ENCODE peak calls at places on chromosomes 11 and 22, in four cellular contexts. One of them, this sample, is unnamed.

GRCh38 chr11:9753031-9753430 is 89.2 kb downstream of the SWAP70 start:
- DNase-seq in A549: no peak
- DNase-seq in brain microvascular endothelial cell: peak
- DNase-seq in thoracic aorta: no peak
- DNase-seq in this sample: no peak

GRCh38 chr22:40685406-40685805 is 6.1 kb downstream of the MCHR1 start:
- DNase-seq in thoracic aorta: no peak
- DNase-seq in brain microvascular endothelial cell: no peak
- DNase-seq in A549: no peak
- DNase-seq in this sample: no peak

GRCh38 chr11:87443707-87444106 is 406.0 kb downstream of the TMEM135 start:
- DNase-seq in A549: no peak
- DNase-seq in thoracic aorta: no peak
- DNase-seq in brain microvascular endothelial cell: no peak
- DNase-seq in this sample: no peak

GRCh38 chr22:44289429-44290171 is 23.2 kb downstream of the SHISAL1 start:
- DNase-seq in thoracic aorta: no peak
- DNase-seq in brain microvascular endothelial cell: no peak
- DNase-seq in A549: no peak
- DNase-seq in this sample: no peak

GRCh38 chr11:9759519-9760179 is 95.8 kb downstream of the SWAP70 start:
- DNase-seq in thoracic aorta: peak
- DNase-seq in brain microvascular endothelial cell: peak
- DNase-seq in A549: peak
- DNase-seq in this sample: peak

GRCh38 chr11:46693597-46694012 is 6.8 kb downstream of the ARHGAP1 start:
- DNase-seq in brain microvascular endothelial cell: no peak
- DNase-seq in A549: no peak
- DNase-seq in thoracic aorta: no peak
- DNase-seq in this sample: no peak

GRCh38 chr11:104907521-104908185 is 9.4 kb upstream of the CASP12 start:
- DNase-seq in thoracic aorta: no peak
- DNase-seq in A549: no peak
- DNase-seq in brain microvascular endothelial cell: no peak
- DNase-seq in this sample: no peak

GRCh38 chr22:23117890-23118646 is 23.7 kb downstream of the RSPH14 start:
- DNase-seq in brain microvascular endothelial cell: no peak
- DNase-seq in A549: no peak
- DNase-seq in thoracic aorta: no peak
- DNase-seq in this sample: no peak

GRCh38 chr11:103358251-103358650 is 249.0 kb downstream of the DYNC2H1 start:
- DNase-seq in thoracic aorta: no peak
- DNase-seq in A549: no peak
- DNase-seq in brain microvascular endothelial cell: peak
- DNase-seq in this sample: no peak

GRCh38 chr11:121669422-121669821 is 216.7 kb upstream of the SORL1-AS1 start:
- DNase-seq in brain microvascular endothelial cell: no peak
- DNase-seq in A549: no peak
- DNase-seq in thoracic aorta: no peak
- DNase-seq in this sample: no peak

GRCh38 chr11:80146231-80146630 is 705.4 kb upstream of the TENM4 start:
- DNase-seq in brain microvascular endothelial cell: no peak
- DNase-seq in thoracic aorta: no peak
- DNase-seq in A549: no peak
- DNase-seq in this sample: no peak

GRCh38 chr11:61072316-61073109 is 29.8 kb upstream of the CD5 start:
- DNase-seq in thoracic aorta: no peak
- DNase-seq in brain microvascular endothelial cell: no peak
- DNase-seq in A549: no peak
- DNase-seq in this sample: no peak

GRCh38 chr11:117072517-117073218 is 25.6 kb downstream of the SIK3 start:
- DNase-seq in thoracic aorta: no peak
- DNase-seq in brain microvascular endothelial cell: peak
- DNase-seq in A549: peak
- DNase-seq in this sample: peak

GRCh38 chr22:25696763-25697710 is 45.0 kb upstream of the MYO18B start:
- DNase-seq in A549: no peak
- DNase-seq in brain microvascular endothelial cell: no peak
- DNase-seq in thoracic aorta: no peak
- DNase-seq in this sample: peak

GRCh38 chr11:91100432-91100831 is 877.6 kb upstream of the CHORDC1 start:
- DNase-seq in thoracic aorta: no peak
- DNase-seq in brain microvascular endothelial cell: no peak
- DNase-seq in A549: no peak
- DNase-seq in this sample: no peak

GRCh38 chr11:17508306-17508705 is 31.7 kb upstream of the ABCC8 start:
- DNase-seq in brain microvascular endothelial cell: no peak
- DNase-seq in A549: no peak
- DNase-seq in thoracic aorta: no peak
- DNase-seq in this sample: no peak

GRCh38 chr22:43126506-43127165 is 16.1 kb downstream of the BIK start:
- DNase-seq in A549: peak
- DNase-seq in thoracic aorta: no peak
- DNase-seq in brain microvascular endothelial cell: peak
- DNase-seq in this sample: peak

GRCh38 chr11:116600930-116601329 is 171.9 kb downstream of the BUD13 start:
- DNase-seq in thoracic aorta: no peak
- DNase-seq in brain microvascular endothelial cell: no peak
- DNase-seq in A549: no peak
- DNase-seq in this sample: no peak

GRCh38 chr11:61516675-61517516 is 8.3 kb downstream of the LRRC10B start:
- DNase-seq in thoracic aorta: no peak
- DNase-seq in A549: peak
- DNase-seq in brain microvascular endothelial cell: peak
- DNase-seq in this sample: no peak

GRCh38 chr22:24059121-24059520 is 48.0 kb downstream of the CABIN1 start:
- DNase-seq in brain microvascular endothelial cell: peak
- DNase-seq in A549: no peak
- DNase-seq in thoracic aorta: peak
- DNase-seq in this sample: peak

GRCh38 chr11:18100926-18101656 is 4.8 kb downstream of the SAAL1 start:
- DNase-seq in A549: no peak
- DNase-seq in brain microvascular endothelial cell: no peak
- DNase-seq in thoracic aorta: no peak
- DNase-seq in this sample: no peak

GRCh38 chr11:83511646-83512045 is 225.5 kb upstream of the CCDC90B start:
- DNase-seq in brain microvascular endothelial cell: no peak
- DNase-seq in A549: no peak
- DNase-seq in thoracic aorta: no peak
- DNase-seq in this sample: no peak

GRCh38 chr11:42175203-42175602 is 715.8 kb upstream of the LRRC4C start:
- DNase-seq in brain microvascular endothelial cell: peak
- DNase-seq in thoracic aorta: no peak
- DNase-seq in A549: no peak
- DNase-seq in this sample: peak

GRCh38 chr11:17699157-17700114 is 19.9 kb upstream of the MYOD1 start:
- DNase-seq in brain microvascular endothelial cell: peak
- DNase-seq in A549: no peak
- DNase-seq in thoracic aorta: no peak
- DNase-seq in this sample: no peak

GRCh38 chr11:19905280-19905853 is 192.7 kb downstream of the NAV2 start:
- DNase-seq in brain microvascular endothelial cell: no peak
- DNase-seq in thoracic aorta: no peak
- DNase-seq in A549: peak
- DNase-seq in this sample: no peak

GRCh38 chr11:32154275-32154674 is 63.4 kb downstream of the RCN1 start:
- DNase-seq in thoracic aorta: no peak
- DNase-seq in A549: no peak
- DNase-seq in brain microvascular endothelial cell: peak
- DNase-seq in this sample: peak

GRCh38 chr11:73189723-73190556 is 28.1 kb upstream of the P2RY2 start:
- DNase-seq in brain microvascular endothelial cell: no peak
- DNase-seq in A549: no peak
- DNase-seq in thoracic aorta: no peak
- DNase-seq in this sample: no peak

GRCh38 chr11:73818838-73819237 is 31.2 kb downstream of the MRPL48 start:
- DNase-seq in thoracic aorta: no peak
- DNase-seq in brain microvascular endothelial cell: no peak
- DNase-seq in A549: no peak
- DNase-seq in this sample: peak

GRCh38 chr11:64817476-64817875 is 7.1 kb upstream of the MEN1 start:
- DNase-seq in thoracic aorta: no peak
- DNase-seq in A549: no peak
- DNase-seq in brain microvascular endothelial cell: no peak
- DNase-seq in this sample: no peak

GRCh38 chr11:23897453-23898289 is 599.2 kb upstream of the LUZP2 start:
- DNase-seq in thoracic aorta: no peak
- DNase-seq in A549: no peak
- DNase-seq in brain microvascular endothelial cell: peak
- DNase-seq in this sample: peak

GRCh38 chr11:45110562-45110961 is 35.9 kb upstream of the PRDM11 start:
- DNase-seq in A549: peak
- DNase-seq in thoracic aorta: no peak
- DNase-seq in brain microvascular endothelial cell: peak
- DNase-seq in this sample: peak

GRCh38 chr11:2211113-2211971 is 39.7 kb upstream of the TH start:
- DNase-seq in brain microvascular endothelial cell: no peak
- DNase-seq in A549: no peak
- DNase-seq in thoracic aorta: no peak
- DNase-seq in this sample: no peak

GRCh38 chr11:118914178-118914918 is 11.4 kb downstream of the BCL9L start:
- DNase-seq in A549: no peak
- DNase-seq in thoracic aorta: no peak
- DNase-seq in brain microvascular endothelial cell: no peak
- DNase-seq in this sample: no peak

GRCh38 chr11:125371451-125371935 is 124.6 kb downstream of the FEZ1 start:
- DNase-seq in brain microvascular endothelial cell: no peak
- DNase-seq in A549: no peak
- DNase-seq in thoracic aorta: no peak
- DNase-seq in this sample: no peak

GRCh38 chr11:67732045-67732787 is 57.8 kb upstream of the ALDH3B2 start:
- DNase-seq in thoracic aorta: no peak
- DNase-seq in brain microvascular endothelial cell: no peak
- DNase-seq in A549: peak
- DNase-seq in this sample: no peak

DNA sequence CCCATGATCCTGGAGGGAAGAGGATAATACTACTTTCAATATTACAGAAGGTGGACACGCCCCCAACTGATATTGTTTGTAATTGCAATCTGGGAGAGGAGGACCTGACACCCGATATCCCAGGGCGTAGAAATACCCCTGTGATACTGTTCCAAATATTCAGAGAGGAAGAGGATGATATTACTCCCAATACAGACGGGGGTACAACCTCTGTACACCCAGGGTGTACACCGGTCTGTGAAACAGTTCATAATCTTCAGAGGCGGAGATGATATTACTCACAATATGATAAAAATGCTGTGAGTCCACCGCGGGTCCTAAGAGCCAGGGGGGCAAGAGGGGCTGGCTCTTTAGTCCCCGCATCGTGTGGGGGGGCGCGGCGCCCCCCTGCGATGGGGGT is 57.2 kb upstream of the ALDH3B2 start:
- DNase-seq in A549: peak
- DNase-seq in brain microvascular endothelial cell: no peak
- DNase-seq in thoracic aorta: no peak
- DNase-seq in this sample: no peak
- H3K4me3 ChIP-seq in A549: peak
- H3K4me3 ChIP-seq in brain microvascular endothelial cell: no peak
- H3K4me3 ChIP-seq in thoracic aorta: no peak
- H3K4me3 ChIP-seq in this sample: no peak

GRCh38 chr11:8283510-8284272 is 20.0 kb upstream of the LMO1 start:
- DNase-seq in thoracic aorta: no peak
- DNase-seq in A549: no peak
- DNase-seq in brain microvascular endothelial cell: no peak
- DNase-seq in this sample: no peak
- TF ChIP-seq CTCF in thoracic aorta: no peak
- TF ChIP-seq CTCF in A549: no peak
- TF ChIP-seq CTCF in brain microvascular endothelial cell: no peak
- TF ChIP-seq CTCF in this sample: no peak

DNA sequence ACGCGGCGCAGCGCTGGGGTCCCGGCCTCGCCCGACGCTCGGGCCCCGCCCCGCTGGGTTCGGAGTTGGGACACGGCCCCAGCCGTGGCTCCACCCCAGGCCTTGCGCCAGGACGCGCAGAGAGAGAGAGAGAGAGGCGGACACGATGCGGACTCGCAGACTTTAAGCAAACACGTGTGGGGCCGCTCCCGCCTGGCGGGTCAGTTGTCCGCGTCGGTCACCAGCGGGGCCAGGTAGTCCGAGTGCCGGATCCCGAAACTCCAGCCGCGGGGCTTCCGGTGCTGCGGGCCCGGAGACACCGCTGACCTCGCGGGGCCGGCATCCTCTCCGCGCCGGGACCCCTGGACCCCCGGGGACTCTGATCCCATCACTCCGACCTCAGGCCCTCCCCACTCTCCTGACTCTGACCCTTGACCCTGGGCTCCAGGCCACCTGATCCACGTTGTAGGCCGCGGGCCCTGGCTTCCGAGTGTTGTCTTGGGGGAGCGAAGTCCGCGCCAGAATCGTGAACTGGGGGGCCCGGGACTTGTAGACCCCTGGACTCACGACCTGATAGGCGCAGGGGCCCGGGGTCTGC is 556 bp upstream of the TYMP start:
- DNase-seq in A549: peak
- DNase-seq in brain microvascular endothelial cell: peak
- DNase-seq in thoracic aorta: no peak
- DNase-seq in this sample: no peak
- H3K4me3 ChIP-seq in A549: peak
- H3K4me3 ChIP-seq in brain microvascular endothelial cell: peak
- H3K4me3 ChIP-seq in thoracic aorta: peak
- H3K4me3 ChIP-seq in this sample: peak

GRCh38 chr22:39216143-39216490 is 28.7 kb downstream of the PDGFB start:
- DNase-seq in brain microvascular endothelial cell: no peak
- DNase-seq in A549: no peak
- DNase-seq in thoracic aorta: no peak
- DNase-seq in this sample: no peak

GRCh38 chr22:39214006-39214382 is 30.8 kb downstream of the PDGFB start:
- DNase-seq in thoracic aorta: no peak
- DNase-seq in brain microvascular endothelial cell: no peak
- DNase-seq in A549: no peak
- DNase-seq in this sample: no peak

GRCh38 chr22:39215070-39215396 is 29.7 kb downstream of the PDGFB start:
- DNase-seq in brain microvascular endothelial cell: no peak
- DNase-seq in A549: no peak
- DNase-seq in thoracic aorta: no peak
- DNase-seq in this sample: no peak

GRCh38 chr22:39214383-39215069 is 30.3 kb downstream of the PDGFB start:
- DNase-seq in A549: peak
- DNase-seq in brain microvascular endothelial cell: no peak
- DNase-seq in thoracic aorta: no peak
- DNase-seq in this sample: no peak

GRCh38 chr22:39215430-39216142 is 29.2 kb downstream of the PDGFB start:
- DNase-seq in brain microvascular endothelial cell: no peak
- DNase-seq in thoracic aorta: no peak
- DNase-seq in A549: peak
- DNase-seq in this sample: no peak
- TF ChIP-seq CTCF in brain microvascular endothelial cell: peak
- TF ChIP-seq CTCF in thoracic aorta: no peak
- TF ChIP-seq CTCF in A549: peak
- TF ChIP-seq CTCF in this sample: peak

This sample was measured in astrocyte of the cerebellum.